ENCODE peak calls at places on chromosomes 5 and 9, in five cellular contexts. One of them, this sample, is unnamed.

GRCh38 chr5:143752165-143752564 is 59.8 kb upstream of the HMHB1 start:
- ATAC-seq in K562: no peak
- ATAC-seq in upper lobe of left lung: no peak
- ATAC-seq in HepG2: no peak
- ATAC-seq in GM12878: no peak
- ATAC-seq in this sample: no peak

GRCh38 chr5:143245929-143246561 is 157.4 kb downstream of the NR3C1 start:
- ATAC-seq in GM12878: no peak
- ATAC-seq in upper lobe of left lung: no peak
- ATAC-seq in K562: peak
- ATAC-seq in HepG2: peak
- ATAC-seq in this sample: peak

GRCh38 chr9:134814598-134815215 is 65.9 kb upstream of the FCN2 start:
- ATAC-seq in GM12878: no peak
- ATAC-seq in K562: no peak
- ATAC-seq in upper lobe of left lung: no peak
- ATAC-seq in HepG2: no peak
- ATAC-seq in this sample: no peak

GRCh38 chr5:124908603-124909451 is 162.4 kb upstream of the ZNF608 start:
- ATAC-seq in GM12878: peak
- ATAC-seq in K562: no peak
- ATAC-seq in HepG2: peak
- ATAC-seq in upper lobe of left lung: no peak
- ATAC-seq in this sample: no peak

GRCh38 chr5:108720416-108720815 is 27.3 kb upstream of the FER start:
- ATAC-seq in HepG2: no peak
- ATAC-seq in upper lobe of left lung: no peak
- ATAC-seq in K562: peak
- ATAC-seq in GM12878: peak
- ATAC-seq in this sample: no peak

GRCh38 chr5:139709587-139710369 is 61.6 kb downstream of the CXXC5 start:
- ATAC-seq in upper lobe of left lung: no peak
- ATAC-seq in HepG2: peak
- ATAC-seq in GM12878: peak
- ATAC-seq in K562: peak
- ATAC-seq in this sample: peak

GRCh38 chr9:104992696-104993095 is 64.7 kb upstream of the ABCA1 start:
- ATAC-seq in GM12878: no peak
- ATAC-seq in HepG2: peak
- ATAC-seq in K562: no peak
- ATAC-seq in upper lobe of left lung: peak
- ATAC-seq in this sample: no peak

GRCh38 chr9:76987594-76988200 is 31.8 kb upstream of the FOXB2 start:
- ATAC-seq in K562: peak
- ATAC-seq in upper lobe of left lung: no peak
- ATAC-seq in GM12878: peak
- ATAC-seq in HepG2: peak
- ATAC-seq in this sample: no peak

GRCh38 chr5:109102291-109102690 is 307.5 kb downstream of the PJA2 start:
- ATAC-seq in GM12878: no peak
- ATAC-seq in upper lobe of left lung: no peak
- ATAC-seq in HepG2: no peak
- ATAC-seq in K562: no peak
- ATAC-seq in this sample: no peak

GRCh38 chr5:157362502-157362901 is 96.6 kb downstream of the CYFIP2 start:
- ATAC-seq in GM12878: no peak
- ATAC-seq in HepG2: no peak
- ATAC-seq in upper lobe of left lung: no peak
- ATAC-seq in K562: no peak
- ATAC-seq in this sample: no peak

GRCh38 chr9:133927041-133927440 is 65.1 kb downstream of the VAV2 start:
- ATAC-seq in upper lobe of left lung: no peak
- ATAC-seq in K562: no peak
- ATAC-seq in GM12878: peak
- ATAC-seq in HepG2: no peak
- ATAC-seq in this sample: no peak

GRCh38 chr5:160451281-160451680 is 29.6 kb downstream of the PTTG1 start:
- ATAC-seq in HepG2: no peak
- ATAC-seq in upper lobe of left lung: no peak
- ATAC-seq in GM12878: peak
- ATAC-seq in K562: no peak
- ATAC-seq in this sample: no peak

GRCh38 chr9:77606526-77606925 is 41.6 kb downstream of the GNA14 start:
- ATAC-seq in upper lobe of left lung: no peak
- ATAC-seq in HepG2: no peak
- ATAC-seq in GM12878: no peak
- ATAC-seq in K562: no peak
- ATAC-seq in this sample: no peak

GRCh38 chr9:128635266-128636023 is 21.2 kb downstream of the DYNC2I2 start:
- ATAC-seq in GM12878: peak
- ATAC-seq in K562: peak
- ATAC-seq in upper lobe of left lung: peak
- ATAC-seq in HepG2: peak
- ATAC-seq in this sample: peak

GRCh38 chr9:113609562-113610318 is 146.2 kb downstream of the RGS3 start:
- ATAC-seq in K562: peak
- ATAC-seq in upper lobe of left lung: peak
- ATAC-seq in HepG2: peak
- ATAC-seq in GM12878: no peak
- ATAC-seq in this sample: peak

GRCh38 chr9:110923601-110924000 is 114.7 kb downstream of the LPAR1 start:
- ATAC-seq in K562: no peak
- ATAC-seq in HepG2: no peak
- ATAC-seq in GM12878: no peak
- ATAC-seq in upper lobe of left lung: no peak
- ATAC-seq in this sample: no peak

GRCh38 chr9:120778758-120779157 is 14.5 kb downstream of the FBXW2 start:
- ATAC-seq in GM12878: no peak
- ATAC-seq in HepG2: peak
- ATAC-seq in K562: no peak
- ATAC-seq in upper lobe of left lung: peak
- ATAC-seq in this sample: no peak

GRCh38 chr9:129696803-129697110 is 31.3 kb downstream of the PRRX2 start:
- ATAC-seq in GM12878: no peak
- ATAC-seq in HepG2: no peak
- ATAC-seq in upper lobe of left lung: peak
- ATAC-seq in K562: peak
- ATAC-seq in this sample: no peak

GRCh38 chr9:116737137-116737546 is 50.0 kb downstream of the TRIM32 start:
- ATAC-seq in HepG2: peak
- ATAC-seq in upper lobe of left lung: peak
- ATAC-seq in K562: peak
- ATAC-seq in GM12878: peak
- ATAC-seq in this sample: no peak

GRCh38 chr5:87347272-87347671 is 65.5 kb downstream of the CCNH start:
- ATAC-seq in K562: no peak
- ATAC-seq in upper lobe of left lung: no peak
- ATAC-seq in HepG2: no peak
- ATAC-seq in GM12878: peak
- ATAC-seq in this sample: no peak

GRCh38 chr5:143101740-143102386 is 301.6 kb downstream of the NR3C1 start:
- ATAC-seq in K562: peak
- ATAC-seq in GM12878: peak
- ATAC-seq in HepG2: no peak
- ATAC-seq in upper lobe of left lung: no peak
- ATAC-seq in this sample: peak

GRCh38 chr5:150024241-150024984 is 23.9 kb downstream of the HMGXB3 start:
- ATAC-seq in K562: peak
- ATAC-seq in GM12878: peak
- ATAC-seq in HepG2: no peak
- ATAC-seq in upper lobe of left lung: no peak
- ATAC-seq in this sample: no peak

GRCh38 chr5:20972419-20972925 is 984.5 kb upstream of the CDH18 start:
- ATAC-seq in GM12878: peak
- ATAC-seq in upper lobe of left lung: peak
- ATAC-seq in HepG2: peak
- ATAC-seq in K562: peak
- ATAC-seq in this sample: peak

GRCh38 chr9:133945977-133946753 is 46.0 kb downstream of the VAV2 start:
- ATAC-seq in K562: no peak
- ATAC-seq in GM12878: peak
- ATAC-seq in upper lobe of left lung: no peak
- ATAC-seq in HepG2: no peak
- ATAC-seq in this sample: no peak

GRCh38 chr5:81835813-81836458 is 85.0 kb upstream of the SSBP2 start:
- ATAC-seq in GM12878: no peak
- ATAC-seq in K562: no peak
- ATAC-seq in upper lobe of left lung: no peak
- ATAC-seq in HepG2: no peak
- ATAC-seq in this sample: no peak

GRCh38 chr9:99828417-99829176 is 6.9 kb downstream of the NR4A3 start:
- ATAC-seq in GM12878: no peak
- ATAC-seq in HepG2: no peak
- ATAC-seq in upper lobe of left lung: no peak
- ATAC-seq in K562: no peak
- ATAC-seq in this sample: peak

GRCh38 chr9:135951889-135952663 is 9.1 kb downstream of the UBAC1 start:
- ATAC-seq in upper lobe of left lung: no peak
- ATAC-seq in K562: peak
- ATAC-seq in HepG2: peak
- ATAC-seq in GM12878: no peak
- ATAC-seq in this sample: no peak

GRCh38 chr5:40871177-40871576 is 30.0 kb downstream of the CARD6 start:
- ATAC-seq in HepG2: peak
- ATAC-seq in upper lobe of left lung: no peak
- ATAC-seq in K562: no peak
- ATAC-seq in GM12878: no peak
- ATAC-seq in this sample: no peak

GRCh38 chr9:92234503-92234902 is 59.0 kb downstream of the IARS1 start:
- ATAC-seq in upper lobe of left lung: no peak
- ATAC-seq in HepG2: peak
- ATAC-seq in K562: peak
- ATAC-seq in GM12878: no peak
- ATAC-seq in this sample: no peak

GRCh38 chr5:124858612-124859011 is 112.2 kb upstream of the ZNF608 start:
- ATAC-seq in upper lobe of left lung: no peak
- ATAC-seq in HepG2: no peak
- ATAC-seq in GM12878: no peak
- ATAC-seq in K562: no peak
- ATAC-seq in this sample: peak

GRCh38 chr5:166436857-166437256 is 1854.6 kb upstream of the WWC1 start:
- ATAC-seq in GM12878: no peak
- ATAC-seq in HepG2: no peak
- ATAC-seq in K562: no peak
- ATAC-seq in upper lobe of left lung: no peak
- ATAC-seq in this sample: no peak

GRCh38 chr9:73497796-73498195 is 346.1 kb downstream of the ANXA1 start:
- ATAC-seq in K562: no peak
- ATAC-seq in upper lobe of left lung: no peak
- ATAC-seq in HepG2: no peak
- ATAC-seq in GM12878: no peak
- ATAC-seq in this sample: no peak

GRCh38 chr9:129118799-129119198 is 7.6 kb downstream of the PTPA start:
- ATAC-seq in GM12878: no peak
- ATAC-seq in K562: no peak
- ATAC-seq in upper lobe of left lung: no peak
- ATAC-seq in HepG2: no peak
- ATAC-seq in this sample: no peak

GRCh38 chr5:148910686-148911361 is 84.4 kb downstream of the ADRB2 start:
- ATAC-seq in K562: no peak
- ATAC-seq in upper lobe of left lung: no peak
- ATAC-seq in HepG2: no peak
- ATAC-seq in GM12878: no peak
- ATAC-seq in this sample: no peak
- TF ChIP-seq POLR2AphosphoS5 in K562: no peak
- TF ChIP-seq POLR2AphosphoS5 in upper lobe of left lung: no peak
- TF ChIP-seq POLR2AphosphoS5 in HepG2: no peak
- TF ChIP-seq POLR2AphosphoS5 in GM12878: no peak
- TF ChIP-seq POLR2AphosphoS5 in this sample: no peak

DNA sequence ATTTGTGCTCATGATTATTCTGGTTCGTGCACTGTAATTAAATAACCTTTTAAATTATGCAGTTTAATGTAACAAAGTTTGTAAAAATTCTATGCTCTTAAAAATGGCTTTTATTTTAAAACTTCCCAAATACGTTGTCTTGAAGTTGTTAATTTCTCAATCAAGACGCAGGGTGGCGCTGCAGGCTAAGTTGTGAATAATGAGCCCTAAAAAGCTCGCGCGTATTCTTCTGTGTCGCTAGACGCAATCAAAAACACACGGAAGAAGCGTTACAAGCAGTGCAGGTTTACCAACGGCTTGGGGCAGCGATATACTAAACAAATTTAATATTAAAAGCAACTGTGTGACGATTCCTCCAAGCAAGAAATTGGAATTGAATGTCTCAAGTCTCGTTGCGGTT is at the start of gene PCDHB4:
- ATAC-seq in upper lobe of left lung: no peak
- ATAC-seq in GM12878: no peak
- ATAC-seq in K562: no peak
- ATAC-seq in HepG2: no peak
- ATAC-seq in this sample: no peak
- TF ChIP-seq CTCF in upper lobe of left lung: no peak
- TF ChIP-seq CTCF in GM12878: no peak
- TF ChIP-seq CTCF in K562: peak
- TF ChIP-seq CTCF in HepG2: peak
- TF ChIP-seq CTCF in this sample: no peak

DNA sequence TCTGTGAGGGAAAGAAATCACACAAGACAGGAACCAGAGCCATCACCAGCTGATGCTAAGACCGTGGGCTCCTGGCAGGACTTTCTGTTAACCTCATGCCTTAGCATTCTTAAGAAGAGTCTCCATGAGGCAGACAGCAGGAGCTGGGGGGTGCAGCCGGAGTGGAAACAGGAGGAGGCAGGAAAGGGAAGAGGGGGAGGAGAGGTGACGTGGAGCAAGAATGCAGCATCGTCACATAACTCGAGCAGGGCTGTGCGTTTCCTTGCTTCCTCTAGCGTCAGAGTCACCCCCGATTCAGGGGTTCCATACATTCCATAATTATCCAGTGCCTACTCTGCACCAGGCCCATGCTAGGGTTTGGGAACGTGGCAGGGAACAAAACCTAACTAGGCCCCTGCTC is 53.7 kb downstream of the ERGIC1 start:
- ATAC-seq in GM12878: no peak
- ATAC-seq in K562: no peak
- ATAC-seq in HepG2: no peak
- ATAC-seq in upper lobe of left lung: no peak
- ATAC-seq in this sample: peak
- TF ChIP-seq EP300 in GM12878: no peak
- TF ChIP-seq EP300 in K562: no peak
- TF ChIP-seq EP300 in HepG2: no peak
- TF ChIP-seq EP300 in upper lobe of left lung: no peak
- TF ChIP-seq EP300 in this sample: peak

DNA sequence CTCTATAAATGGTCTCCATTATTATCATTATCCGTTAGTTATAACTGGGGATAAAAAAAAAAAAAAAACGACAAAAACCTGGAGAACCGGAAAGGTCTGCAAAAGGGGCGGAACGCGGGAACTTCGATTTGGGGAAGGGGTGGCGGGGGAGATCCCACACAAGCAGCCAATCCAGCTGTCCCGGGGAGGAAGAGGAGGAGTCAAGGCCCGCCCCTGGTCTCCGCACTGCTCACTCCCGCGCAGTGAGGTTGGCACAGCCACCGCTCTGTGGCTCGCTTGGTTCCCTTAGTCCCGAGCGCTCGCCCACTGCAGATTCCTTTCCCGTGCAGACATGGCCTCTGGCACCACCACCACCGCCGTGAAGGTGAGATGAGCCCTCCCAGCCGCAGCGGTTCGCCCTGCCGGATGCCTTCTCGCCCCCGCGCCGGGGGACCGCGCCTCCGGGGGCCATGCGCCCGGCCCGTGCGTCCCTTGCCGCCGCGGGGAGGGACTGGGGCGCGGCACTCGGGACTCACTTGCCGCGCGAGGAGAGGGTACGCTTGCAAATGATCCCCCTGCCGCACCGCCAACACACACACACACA is at the start of gene MTAP:
- ATAC-seq in HepG2: peak
- ATAC-seq in upper lobe of left lung: peak
- ATAC-seq in GM12878: peak
- ATAC-seq in K562: no peak
- ATAC-seq in this sample: peak
- TF ChIP-seq POLR2AphosphoS5 in HepG2: peak
- TF ChIP-seq POLR2AphosphoS5 in upper lobe of left lung: peak
- TF ChIP-seq POLR2AphosphoS5 in GM12878: no peak
- TF ChIP-seq POLR2AphosphoS5 in K562: no peak
- TF ChIP-seq POLR2AphosphoS5 in this sample: peak